ENCODE peak calls at places on chromosomes 5 and 9, in five cellular contexts. Q is choroid plexus epithelial cell, F is MM.1S, J is astrocyte of the spinal cord, W is tibial artery. T is an unnamed sample.

GRCh38 chr5:124634228-124634819 is 112.1 kb downstream of the ZNF608 start:
- DNase-seq in J (peak; percentile 40), W (no peak), F (no peak), Q (no peak), T (peak; percentile 78)

GRCh38 chr9:35481347-35481975 is 8.4 kb upstream of the RUSC2 start:
- DNase-seq in Q (peak; percentile 86), J (peak; percentile 56), W (peak; percentile 54), F (peak; percentile 53), T (peak; percentile 74)

GRCh38 chr5:160001457-160001856 is 7.5 kb upstream of the TTC1 start:
- DNase-seq in Q (no peak), J (no peak), F (no peak), W (no peak), T (no peak)

GRCh38 chr9:123234853-123235252 is 33.5 kb downstream of the STRBP start:
- DNase-seq in J (no peak), W (no peak), Q (no peak), F (peak; percentile 77), T (no peak)

GRCh38 chr5:68991279-68991678 is 102.5 kb upstream of the SLC30A5 start:
- DNase-seq in F (no peak), W (no peak), J (no peak), Q (no peak), T (no peak)

GRCh38 chr5:59275537-59276276 is 617.8 kb downstream of the PDE4D start:
- DNase-seq in F (no peak), Q (peak; percentile 86), W (peak; percentile 49), J (peak; percentile 80), T (peak; percentile 62)

GRCh38 chr5:158140120-158140778 is 281.3 kb upstream of the CLINT1 start:
- DNase-seq in F (no peak), Q (peak; percentile 42), W (peak; percentile 34), J (no peak), T (peak; percentile 26)

GRCh38 chr9:133112361-133113026 is 8.5 kb downstream of the RALGDS start:
- DNase-seq in Q (no peak), J (no peak), F (no peak), W (peak; percentile 87), T (no peak)

GRCh38 chr9:108468364-108468763 is 387.4 kb downstream of the ACTL7B start:
- DNase-seq in F (peak; percentile 37), Q (peak; percentile 62), W (no peak), J (no peak), T (peak; percentile 20)

GRCh38 chr5:96252596-96252995 is 180.5 kb downstream of the PCSK1 start:
- DNase-seq in W (no peak), F (no peak), Q (no peak), J (no peak), T (peak; percentile 24)

GRCh38 chr5:177530638-177531037 is 13.9 kb upstream of the DDX41 start:
- DNase-seq in Q (peak; percentile 46), J (no peak), F (no peak), W (no peak), T (no peak)

GRCh38 chr9:83570359-83570758 is 32.2 kb upstream of the FRMD3 start:
- DNase-seq in Q (peak; percentile 54), W (no peak), J (peak; percentile 32), F (no peak), T (peak; percentile 2)

GRCh38 chr9:112249277-112249676 is 74.2 kb upstream of the SUSD1 start:
- DNase-seq in W (no peak), F (peak; percentile 11), Q (peak; percentile 42), J (peak; percentile 29), T (peak; percentile 32)

GRCh38 chr9:93648836-93649235 is 72.5 kb downstream of the PHF2 start:
- DNase-seq in J (no peak), F (no peak), Q (no peak), W (no peak), T (no peak)

GRCh38 chr5:57618767-57619381 is 136.3 kb upstream of the ACTBL2 start:
- DNase-seq in J (no peak), W (no peak), Q (no peak), F (no peak), T (no peak)

GRCh38 chr9:79969866-79970265 is 398.1 kb downstream of the TLE4 start:
- DNase-seq in J (no peak), W (no peak), Q (no peak), F (no peak), T (no peak)

GRCh38 chr9:71769175-71770165 is 1.2 kb upstream of the CEMIP2 start:
- DNase-seq in W (peak; percentile 83), F (peak; percentile 85), J (peak; percentile 35), Q (no peak), T (peak; percentile 41)
- TF ChIP-seq CTCF in W (no peak), F (peak; percentile 18), J (no peak), Q (peak; percentile 13), T (no peak)

GRCh38 chr5:37771731-37772130 is 68.1 kb downstream of the GDNF start:
- DNase-seq in J (peak; percentile 98), W (no peak), F (no peak), Q (peak; percentile 90), T (peak; percentile 98)
- H3K4me3 ChIP-seq in J (no peak overlapping the region), W (no peak overlapping the region), F (no peak overlapping the region), Q (no peak overlapping the region), T (no peak overlapping the region)

DNA sequence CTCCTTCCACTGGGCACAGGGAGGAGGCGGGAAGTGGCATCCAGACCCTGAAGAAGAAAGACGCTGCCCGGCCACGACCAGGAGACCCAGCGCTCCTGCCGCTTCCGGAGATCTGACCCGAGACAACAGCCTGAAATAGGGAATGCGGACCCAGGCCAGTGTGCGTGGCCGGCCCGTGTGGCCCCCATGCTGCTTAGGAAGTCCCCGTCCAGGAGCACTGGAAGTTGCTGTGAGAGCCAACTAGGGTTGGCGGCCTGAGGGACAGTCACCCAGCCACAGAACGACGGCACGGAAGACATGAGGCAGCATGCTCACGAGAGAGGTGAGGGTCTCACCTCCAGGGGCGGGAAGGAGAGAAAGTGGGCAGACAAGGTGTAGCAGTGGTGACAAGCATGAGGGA is 17.0 kb downstream of the SH3GLB2 start:
- DNase-seq in J (no peak), Q (no peak), W (no peak), F (no peak), T (no peak)
- TF ChIP-seq CTCF in J (no peak), Q (no peak), W (no peak), F (no peak), T (no peak)

GRCh38 chr5:140634103-140634502 is 1.1 kb upstream of the CD14 start:
- DNase-seq in Q (no peak), W (no peak), F (no peak), J (no peak), T (no peak)

GRCh38 chr5:140631831-140632365 is 1.1 kb downstream of the CD14 start:
- DNase-seq in Q (no peak), J (no peak), F (peak; percentile 17), W (no peak), T (no peak)

GRCh38 chr5:140631063-140631462 is 1.9 kb downstream of the CD14 start:
- DNase-seq in W (no peak), Q (no peak), F (no peak), J (no peak), T (no peak)

GRCh38 chr5:140633081-140633471 is at the start of gene CD14:
- DNase-seq in Q (peak; percentile 44), J (peak; percentile 32), W (peak; percentile 63), F (no peak), T (peak; percentile 46)

GRCh38 chr5:140632366-140633080 is 452 bp downstream of the CD14 start:
- DNase-seq in J (peak; percentile 24), W (peak; percentile 53), Q (peak; percentile 52), F (peak; percentile 37), T (peak; percentile 55)
- H3K4me3 ChIP-seq in J (peak overlapping the region; percentile 35), W (peak overlapping the region; percentile 62), Q (peak overlapping the region; percentile 57), F (peak overlapping the region; percentile 59), T (peak overlapping the region; percentile 45)

DNA sequence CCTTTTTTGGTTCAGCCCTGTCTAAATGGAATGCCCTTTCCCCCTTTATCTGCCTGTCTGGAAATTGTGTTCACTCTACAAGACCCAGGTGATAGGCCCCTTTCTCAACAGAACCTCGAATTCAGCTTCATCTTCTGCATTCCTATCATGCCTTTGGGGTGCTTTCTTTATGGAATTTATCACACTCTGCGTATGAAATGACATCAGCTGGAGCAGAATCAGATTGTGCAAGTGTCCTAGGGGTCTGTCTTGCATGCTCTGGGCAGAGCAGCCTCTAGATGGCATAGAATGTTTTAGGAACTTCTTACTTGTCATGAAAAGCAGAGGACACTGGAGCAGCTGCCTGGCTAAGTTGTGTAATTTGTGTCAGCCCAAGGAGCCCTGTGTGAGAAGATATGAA is 84.9 kb downstream of the ISL1 start:
- DNase-seq in J (no peak), Q (peak; percentile 1), F (no peak), W (no peak), T (no peak)
- TF ChIP-seq CTCF in J (no peak), Q (no peak), F (no peak), W (no peak), T (no peak)

DNA sequence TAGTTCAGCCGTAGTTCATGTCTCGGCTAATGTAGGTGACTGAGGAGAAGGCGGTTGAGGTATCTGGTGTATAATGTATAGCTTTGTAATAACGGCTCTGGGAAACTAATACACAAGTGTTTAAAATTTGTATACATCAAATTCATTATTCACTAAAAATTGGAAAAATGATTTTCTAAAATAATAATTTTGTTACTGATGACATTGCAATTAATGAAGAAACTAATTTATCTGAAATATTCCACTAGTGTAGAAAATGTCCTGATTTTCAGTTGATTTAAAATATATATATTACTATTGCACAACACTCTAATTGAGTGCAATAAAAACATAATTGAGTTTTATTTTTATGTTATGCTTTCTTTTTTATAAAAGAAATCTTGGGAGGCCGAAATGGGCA is 823.0 kb downstream of the TAF11L14 start:
- DNase-seq in F (no peak), W (no peak), Q (no peak), J (no peak), T (no peak)
- H3K4me3 ChIP-seq in F (no peak overlapping the region), W (no peak overlapping the region), Q (no peak overlapping the region), J (no peak overlapping the region), T (no peak overlapping the region)

DNA sequence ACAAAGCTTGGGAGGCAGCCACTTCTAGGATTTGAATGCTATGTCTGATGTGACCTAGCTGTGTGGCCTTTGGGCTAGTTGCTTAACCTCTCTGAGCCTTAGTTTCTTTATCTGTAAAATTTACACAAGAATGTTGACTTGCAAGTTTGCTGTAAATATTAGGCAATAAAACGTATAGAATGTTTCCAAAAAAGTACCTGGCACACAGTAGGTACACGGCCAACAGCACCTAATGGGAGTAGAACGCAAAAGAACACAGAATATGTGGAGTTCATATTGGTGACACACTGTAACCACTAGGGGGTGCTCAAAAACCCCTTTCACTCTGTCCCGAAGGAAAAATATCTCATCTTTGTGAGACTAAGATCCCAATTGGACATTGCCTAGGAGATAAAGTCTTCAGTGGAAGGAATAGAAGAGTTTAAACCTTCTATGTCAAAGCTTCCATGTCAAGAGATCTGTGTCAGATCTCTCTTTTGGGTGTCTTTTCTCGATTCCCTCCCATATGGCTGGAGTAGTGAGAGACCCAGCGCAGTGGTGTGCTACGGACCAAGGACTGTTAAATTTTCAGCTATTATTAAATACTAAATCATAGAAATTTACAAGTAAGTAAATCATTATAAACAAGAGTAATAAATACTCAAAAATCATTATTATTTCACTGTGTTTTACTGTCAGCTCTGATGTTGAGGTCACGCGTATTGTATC is 145.4 kb upstream of the RAD23B start:
- DNase-seq in Q (peak; percentile 53), W (no peak), F (no peak), J (peak; percentile 31), T (peak; percentile 39)
- TF ChIP-seq CTCF in Q (peak; percentile 69), W (peak; percentile 64), F (peak; percentile 65), J (peak; percentile 74), T (peak; percentile 83)

GRCh38 chr5:172766287-172767104 is 4.5 kb downstream of the DUSP1 start:
- DNase-seq in W (peak; percentile 92), J (peak; percentile 94), F (no peak), Q (peak; percentile 94), T (peak; percentile 95)
- H3K4me3 ChIP-seq in W (peak overlapping the region; percentile 78), J (peak overlapping the region; percentile 94), F (no peak overlapping the region), Q (peak overlapping the region; percentile 76), T (peak overlapping the region; percentile 98)

T was measured in fibroblast of villous mesenchyme.